ENCODE peak calls at places on chromosomes 12 and 14, in seven cellular contexts. One of them, this sample, is unnamed.

GRCh38 chr12:52091869-52092268 is 12.4 kb downstream of the SMIM41 start:
- DNase-seq in cardiac muscle cell: no peak
- DNase-seq in heart left ventricle: no peak
- DNase-seq in tibial nerve: no peak
- DNase-seq in HCT116: peak; percentile 28
- DNase-seq in ascending aorta: no peak
- DNase-seq in hepatocyte: no peak
- DNase-seq in this sample: no peak

GRCh38 chr12:118190266-118190665 is 54.3 kb downstream of the PEBP1 start:
- DNase-seq in ascending aorta: no peak
- DNase-seq in HCT116: no peak
- DNase-seq in tibial nerve: no peak
- DNase-seq in hepatocyte: peak; percentile 18
- DNase-seq in heart left ventricle: no peak
- DNase-seq in cardiac muscle cell: peak; percentile 15
- DNase-seq in this sample: peak; percentile 40

GRCh38 chr12:54036620-54037359 is 3.9 kb downstream of the HOXC5 start:
- DNase-seq in hepatocyte: no peak
- DNase-seq in ascending aorta: no peak
- DNase-seq in heart left ventricle: no peak
- DNase-seq in HCT116: no peak
- DNase-seq in tibial nerve: no peak
- DNase-seq in cardiac muscle cell: no peak
- DNase-seq in this sample: no peak

GRCh38 chr14:88212691-88213090 is 110.4 kb downstream of the KCNK10 start:
- DNase-seq in tibial nerve: no peak
- DNase-seq in HCT116: no peak
- DNase-seq in heart left ventricle: no peak
- DNase-seq in ascending aorta: no peak
- DNase-seq in cardiac muscle cell: no peak
- DNase-seq in hepatocyte: no peak
- DNase-seq in this sample: no peak

GRCh38 chr12:45981075-45981837 is 9.1 kb downstream of the SCAF11 start:
- DNase-seq in cardiac muscle cell: no peak
- DNase-seq in ascending aorta: no peak
- DNase-seq in HCT116: no peak
- DNase-seq in tibial nerve: no peak
- DNase-seq in hepatocyte: no peak
- DNase-seq in heart left ventricle: no peak
- DNase-seq in this sample: no peak

GRCh38 chr12:19833775-19834501 is 394.6 kb downstream of the AEBP2 start:
- DNase-seq in tibial nerve: no peak
- DNase-seq in hepatocyte: no peak
- DNase-seq in cardiac muscle cell: no peak
- DNase-seq in heart left ventricle: no peak
- DNase-seq in ascending aorta: no peak
- DNase-seq in HCT116: no peak
- DNase-seq in this sample: no peak

GRCh38 chr12:116184766-116185165 is 92.7 kb downstream of the MED13L start:
- DNase-seq in hepatocyte: no peak
- DNase-seq in heart left ventricle: no peak
- DNase-seq in ascending aorta: no peak
- DNase-seq in tibial nerve: no peak
- DNase-seq in HCT116: no peak
- DNase-seq in cardiac muscle cell: no peak
- DNase-seq in this sample: no peak

GRCh38 chr12:29428630-29429029 is 47.7 kb upstream of the ERGIC2 start:
- DNase-seq in HCT116: peak; percentile 63
- DNase-seq in ascending aorta: no peak
- DNase-seq in heart left ventricle: no peak
- DNase-seq in hepatocyte: peak; percentile 25
- DNase-seq in tibial nerve: no peak
- DNase-seq in cardiac muscle cell: no peak
- DNase-seq in this sample: no peak

GRCh38 chr12:26845984-26846383 is 13.0 kb upstream of the ITPR2 start:
- DNase-seq in heart left ventricle: no peak
- DNase-seq in ascending aorta: no peak
- DNase-seq in HCT116: no peak
- DNase-seq in cardiac muscle cell: peak; percentile 56
- DNase-seq in tibial nerve: no peak
- DNase-seq in hepatocyte: peak; percentile 70
- DNase-seq in this sample: peak; percentile 67

GRCh38 chr14:86515195-86515594 is 985.3 kb downstream of the FLRT2 start:
- DNase-seq in cardiac muscle cell: no peak
- DNase-seq in HCT116: no peak
- DNase-seq in ascending aorta: no peak
- DNase-seq in hepatocyte: no peak
- DNase-seq in heart left ventricle: no peak
- DNase-seq in tibial nerve: no peak
- DNase-seq in this sample: no peak

GRCh38 chr14:83828406-83828805 is 1701.5 kb upstream of the FLRT2 start:
- DNase-seq in tibial nerve: no peak
- DNase-seq in ascending aorta: no peak
- DNase-seq in cardiac muscle cell: no peak
- DNase-seq in hepatocyte: no peak
- DNase-seq in heart left ventricle: no peak
- DNase-seq in HCT116: no peak
- DNase-seq in this sample: no peak

GRCh38 chr12:112353389-112353788 is 28.8 kb downstream of the HECTD4 start:
- DNase-seq in tibial nerve: no peak
- DNase-seq in hepatocyte: no peak
- DNase-seq in ascending aorta: no peak
- DNase-seq in heart left ventricle: no peak
- DNase-seq in cardiac muscle cell: no peak
- DNase-seq in HCT116: peak; percentile 7
- DNase-seq in this sample: no peak

GRCh38 chr14:76936483-76936882 is 92.0 kb downstream of the IRF2BPL start:
- DNase-seq in tibial nerve: no peak
- DNase-seq in ascending aorta: no peak
- DNase-seq in HCT116: no peak
- DNase-seq in hepatocyte: peak; percentile 36
- DNase-seq in cardiac muscle cell: no peak
- DNase-seq in heart left ventricle: peak; percentile 74
- DNase-seq in this sample: no peak

GRCh38 chr14:99035268-99035667 is 236.7 kb downstream of the BCL11B start:
- DNase-seq in heart left ventricle: no peak
- DNase-seq in tibial nerve: peak; percentile 59
- DNase-seq in hepatocyte: peak; percentile 21
- DNase-seq in cardiac muscle cell: no peak
- DNase-seq in ascending aorta: no peak
- DNase-seq in HCT116: no peak
- DNase-seq in this sample: peak; percentile 64

GRCh38 chr12:73445658-73446324 is 1091.8 kb upstream of the ATXN7L3B start:
- DNase-seq in HCT116: no peak
- DNase-seq in hepatocyte: no peak
- DNase-seq in heart left ventricle: no peak
- DNase-seq in tibial nerve: no peak
- DNase-seq in cardiac muscle cell: no peak
- DNase-seq in ascending aorta: no peak
- DNase-seq in this sample: no peak

GRCh38 chr12:28026701-28027100 is 54.2 kb upstream of the PTHLH start:
- DNase-seq in heart left ventricle: no peak
- DNase-seq in HCT116: no peak
- DNase-seq in cardiac muscle cell: no peak
- DNase-seq in tibial nerve: no peak
- DNase-seq in ascending aorta: no peak
- DNase-seq in hepatocyte: no peak
- DNase-seq in this sample: no peak

GRCh38 chr12:72560370-72560769 is 288.2 kb downstream of the TRHDE start:
- DNase-seq in ascending aorta: no peak
- DNase-seq in tibial nerve: no peak
- DNase-seq in HCT116: no peak
- DNase-seq in cardiac muscle cell: no peak
- DNase-seq in heart left ventricle: peak; percentile 11
- DNase-seq in hepatocyte: no peak
- DNase-seq in this sample: no peak

GRCh38 chr12:6450869-6451347 is 934 bp upstream of the TAPBPL start:
- DNase-seq in tibial nerve: peak; percentile 18
- DNase-seq in HCT116: no peak
- DNase-seq in heart left ventricle: no peak
- DNase-seq in hepatocyte: peak; percentile 52
- DNase-seq in cardiac muscle cell: no peak
- DNase-seq in ascending aorta: no peak
- DNase-seq in this sample: peak; percentile 55
- H3K4me1 ChIP-seq in tibial nerve: no peaks in the 10 kb centered on the region
- H3K4me1 ChIP-seq in HCT116: peaks cover 15% of the 10 kb centered on the region
- H3K4me1 ChIP-seq in heart left ventricle: peaks cover 24% of the 10 kb centered on the region
- H3K4me1 ChIP-seq in hepatocyte: peaks cover 25% of the 10 kb centered on the region
- H3K4me1 ChIP-seq in cardiac muscle cell: peaks cover 24% of the 10 kb centered on the region
- H3K4me1 ChIP-seq in ascending aorta: peaks cover 6% of the 10 kb centered on the region
- H3K4me1 ChIP-seq in this sample: peaks cover 22% of the 10 kb centered on the region

DNA sequence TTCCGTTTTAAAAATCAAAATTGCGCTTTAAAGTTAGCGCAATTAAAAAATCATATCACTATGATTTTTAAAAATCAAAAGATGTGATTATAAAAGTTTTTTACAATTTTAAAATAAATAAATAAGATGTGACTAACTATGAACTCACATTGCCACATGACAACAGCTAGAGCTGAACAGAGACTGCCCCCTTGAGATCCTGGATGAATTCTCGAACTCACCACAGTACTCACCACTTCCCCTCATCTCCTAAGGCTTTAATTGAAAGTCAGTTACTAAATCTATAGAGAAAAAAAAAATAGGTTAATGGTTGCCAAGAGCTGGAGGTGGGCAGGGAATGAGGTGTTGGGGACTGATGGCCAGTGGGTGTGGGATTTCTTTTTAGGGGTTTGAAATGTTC is 384.2 kb downstream of the ZFP36L1 start:
- DNase-seq in HCT116: no peak
- DNase-seq in ascending aorta: no peak
- DNase-seq in tibial nerve: no peak
- DNase-seq in hepatocyte: no peak
- DNase-seq in cardiac muscle cell: no peak
- DNase-seq in heart left ventricle: no peak
- DNase-seq in this sample: no peak
- TF ChIP-seq CTCF in HCT116: peak; percentile 13
- TF ChIP-seq CTCF in ascending aorta: no peak
- TF ChIP-seq CTCF in tibial nerve: no peak
- TF ChIP-seq CTCF in hepatocyte: peak; percentile 3
- TF ChIP-seq CTCF in cardiac muscle cell: peak; percentile 16
- TF ChIP-seq CTCF in heart left ventricle: no peak
- TF ChIP-seq CTCF in this sample: no peak

GRCh38 chr14:61718039-61718438 is 22.7 kb downstream of the HIF1A start:
- DNase-seq in HCT116: no peak
- DNase-seq in heart left ventricle: no peak
- DNase-seq in cardiac muscle cell: no peak
- DNase-seq in hepatocyte: no peak
- DNase-seq in ascending aorta: no peak
- DNase-seq in tibial nerve: no peak
- DNase-seq in this sample: no peak
- H3K4me1 ChIP-seq in HCT116: peaks cover 37% of the 10 kb centered on the region
- H3K4me1 ChIP-seq in heart left ventricle: peaks cover 33% of the 10 kb centered on the region
- H3K4me1 ChIP-seq in cardiac muscle cell: peaks cover 27% of the 10 kb centered on the region
- H3K4me1 ChIP-seq in hepatocyte: peaks cover 10% of the 10 kb centered on the region
- H3K4me1 ChIP-seq in ascending aorta: no peaks in the 10 kb centered on the region
- H3K4me1 ChIP-seq in tibial nerve: no peaks in the 10 kb centered on the region
- H3K4me1 ChIP-seq in this sample: peaks cover 17% of the 10 kb centered on the region

DNA sequence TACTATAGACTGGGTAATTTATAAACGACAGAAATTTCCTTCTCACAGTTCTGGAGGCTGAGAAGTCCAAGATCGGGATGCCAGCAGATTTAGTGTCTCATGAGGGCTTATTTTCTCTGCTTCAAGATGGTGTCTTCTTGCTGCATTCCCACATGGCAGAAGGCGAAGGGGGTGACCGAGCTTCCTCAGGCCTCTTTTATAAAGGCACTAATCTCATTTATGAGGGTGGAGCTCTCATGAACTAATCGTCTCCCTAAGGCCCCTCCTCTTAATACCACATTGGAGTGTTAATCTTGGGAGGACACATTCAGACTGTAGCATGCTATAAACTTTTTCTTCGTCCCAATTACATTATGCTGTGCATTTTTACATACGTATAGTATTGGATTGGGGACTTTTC is 200.4 kb upstream of the ARHGAP5 start:
- DNase-seq in cardiac muscle cell: no peak
- DNase-seq in ascending aorta: no peak
- DNase-seq in tibial nerve: no peak
- DNase-seq in heart left ventricle: no peak
- DNase-seq in HCT116: no peak
- DNase-seq in hepatocyte: no peak
- DNase-seq in this sample: no peak
- TF ChIP-seq CTCF in cardiac muscle cell: no peak
- TF ChIP-seq CTCF in ascending aorta: no peak
- TF ChIP-seq CTCF in tibial nerve: no peak
- TF ChIP-seq CTCF in heart left ventricle: no peak
- TF ChIP-seq CTCF in HCT116: no peak
- TF ChIP-seq CTCF in hepatocyte: no peak
- TF ChIP-seq CTCF in this sample: no peak

GRCh38 chr12:114671321-114671663 is 12.7 kb downstream of the TBX3 start:
- DNase-seq in cardiac muscle cell: no peak
- DNase-seq in heart left ventricle: no peak
- DNase-seq in ascending aorta: no peak
- DNase-seq in tibial nerve: no peak
- DNase-seq in hepatocyte: no peak
- DNase-seq in HCT116: no peak
- DNase-seq in this sample: no peak
- H3K4me1 ChIP-seq in cardiac muscle cell: peaks cover 66% of the 10 kb centered on the region
- H3K4me1 ChIP-seq in heart left ventricle: peaks cover 4% of the 10 kb centered on the region
- H3K4me1 ChIP-seq in ascending aorta: no peaks in the 10 kb centered on the region
- H3K4me1 ChIP-seq in tibial nerve: no peaks in the 10 kb centered on the region
- H3K4me1 ChIP-seq in hepatocyte: peaks cover 42% of the 10 kb centered on the region
- H3K4me1 ChIP-seq in HCT116: peaks cover 13% of the 10 kb centered on the region
- H3K4me1 ChIP-seq in this sample: peaks cover 4% of the 10 kb centered on the region